ENCODE peak calls at places on chromosomes 11 and 22, in ten cellular contexts. C is EL; D is kidney epithelial cell; O is body of pancreas; X is GM23248; M is ELR; A is CD8-positive, alpha-beta T cell; Y is activated T-helper 1 cell treated with Interleukin-2 at 50 U/mL for 16 hours; U is PC-9; R is activated gamma-delta T cell treated with Interleukin-2 at 50 U/mL for 16 hours. N is an unnamed sample.

GRCh38 chr11:85664561-85665481 is at the start of gene CREBZF:
- DNase-seq in X (peak), A (peak), M (peak), U (peak), D (peak), O (peak), Y (peak), C (peak), R (peak), N (peak)

GRCh38 chr22:35116817-35117216 is 50.9 kb downstream of the ISX start:
- DNase-seq in C (no peak), U (no peak), A (no peak), R (no peak), D (no peak), O (no peak), Y (no peak), M (no peak), X (no peak), N (no peak)

GRCh38 chr11:70756756-70757155 is 358.4 kb downstream of the CTTN start:
- DNase-seq in U (no peak), A (no peak), M (no peak), Y (no peak), C (no peak), X (no peak), O (no peak), R (no peak), D (no peak), N (no peak)

GRCh38 chr11:120410622-120411380 is 74.6 kb downstream of the ARHGEF12 start:
- DNase-seq in A (no peak), X (no peak), M (no peak), D (no peak), O (no peak), Y (no peak), C (no peak), U (no peak), R (no peak), N (no peak)

GRCh38 chr22:36986242-36986821 is 32.9 kb downstream of the TST start:
- DNase-seq in D (no peak), X (no peak), Y (no peak), C (no peak), R (no peak), O (no peak), U (no peak), M (peak), A (no peak), N (no peak)

GRCh38 chr22:16721969-16722368 is 103.2 kb downstream of the XKR3 start:
- DNase-seq in Y (no peak), C (no peak), O (no peak), M (no peak), D (no peak), A (no peak), U (no peak), R (no peak), X (no peak), N (no peak)

GRCh38 chr11:133064152-133064877 is 468.0 kb downstream of the OPCML start:
- DNase-seq in A (no peak), U (no peak), O (peak), M (peak), R (no peak), C (peak), Y (no peak), D (no peak), X (peak), N (peak)

GRCh38 chr11:83249972-83250593 is 36.1 kb downstream of the CCDC90B start:
- DNase-seq in R (no peak), U (no peak), C (peak), Y (no peak), M (peak), A (no peak), D (peak), X (peak), O (no peak), N (no peak)

GRCh38 chr11:64545605-64546004 is 45.4 kb upstream of the SLC22A12 start:
- DNase-seq in D (no peak), R (no peak), M (peak), U (peak), A (no peak), O (no peak), Y (no peak), X (peak), C (peak), N (no peak)